ENCODE peak calls at places on chromosome 3, in six cellular contexts. U, J, H, C, T and L are unnamed samples.

GRCh38 chr3:78633626-78634025 is 1134.2 kb downstream of the ROBO1 start:
- DNase-seq in U (no peak), J (no peak), H (no peak), C (no peak), T (no peak), L (no peak)

GRCh38 chr3:114848087-114848486 is 299.0 kb downstream of the ZBTB20 start:
- DNase-seq in U (no peak), J (no peak), H (no peak), C (no peak), T (no peak), L (peak; percentile 60)

GRCh38 chr3:9408546-9408945 is 11.1 kb downstream of the SETD5 start:
- DNase-seq in U (no peak), J (no peak), H (no peak), C (no peak), T (no peak), L (no peak)

GRCh38 chr3:117893638-117894037 is 1141.0 kb downstream of the IGSF11 start:
- DNase-seq in U (no peak), J (no peak), H (no peak), C (no peak), T (no peak), L (no peak)

GRCh38 chr3:8885806-8886205 is 77.5 kb downstream of the RAD18 start:
- DNase-seq in U (no peak), J (no peak), H (no peak), C (no peak), T (no peak), L (no peak)

GRCh38 chr3:47000922-47001730 is 21.7 kb downstream of the NBEAL2 start:
- DNase-seq in U (no peak), J (no peak), H (no peak), C (no peak), T (no peak), L (no peak)

GRCh38 chr3:127615631-127616305 is 13.2 kb upstream of the PODXL2 start:
- DNase-seq in U (no peak), J (no peak), H (no peak), C (no peak), T (no peak), L (no peak)

GRCh38 chr3:17065315-17065714 is 180.6 kb downstream of the PLCL2 start:
- DNase-seq in U (no peak), J (no peak), H (no peak), C (no peak), T (no peak), L (no peak)

GRCh38 chr3:114775395-114775794 is 371.7 kb downstream of the ZBTB20 start:
- DNase-seq in U (no peak), J (no peak), H (no peak), C (no peak), T (no peak), L (no peak)

GRCh38 chr3:170808041-170808440 is 62.0 kb downstream of the RPL22L1 start:
- DNase-seq in U (no peak), J (no peak), H (no peak), C (no peak), T (no peak), L (no peak)

GRCh38 chr3:170553788-170554620 is 31.9 kb downstream of the SLC7A14 start:
- DNase-seq in U (no peak), J (no peak), H (no peak), C (no peak), T (no peak), L (no peak)

GRCh38 chr3:43024183-43024865 is 45.2 kb downstream of the GASK1A start:
- DNase-seq in U (no peak), J (no peak), H (no peak), C (no peak), T (peak; percentile 85), L (no peak)

GRCh38 chr3:187750513-187751123 is 5.3 kb upstream of the BCL6 start:
- DNase-seq in U (no peak), J (peak; percentile 51), H (peak; percentile 40), C (peak; percentile 62), T (no peak), L (no peak)

GRCh38 chr3:148750296-148750695 is 52.6 kb downstream of the AGTR1 start:
- DNase-seq in U (no peak), J (no peak), H (no peak), C (no peak), T (no peak), L (no peak)

GRCh38 chr3:195106418-195106906 is 164.5 kb downstream of the XXYLT1 start:
- DNase-seq in U (peak; percentile 90), J (peak; percentile 74), H (peak; percentile 70), C (peak; percentile 81), T (peak; percentile 63), L (peak; percentile 86)

GRCh38 chr3:65402597-65402996 is 636.1 kb downstream of the MAGI1 start:
- DNase-seq in U (no peak), J (no peak), H (no peak), C (peak; percentile 32), T (no peak), L (peak; percentile 91)

GRCh38 chr3:195394024-195394423 is 48.8 kb downstream of the ACAP2 start:
- DNase-seq in U (no peak), J (no peak), H (no peak), C (no peak), T (no peak), L (no peak)

GRCh38 chr3:40200754-40201316 is 108.7 kb upstream of the EIF1B start:
- DNase-seq in U (no peak), J (no peak), H (no peak), C (no peak), T (no peak), L (no peak)

GRCh38 chr3:151058742-151059141 is 26.7 kb upstream of the MED12L start:
- DNase-seq in U (no peak), J (no peak), H (no peak), C (no peak), T (no peak), L (no peak)

GRCh38 chr3:11140054-11140712 is 14.1 kb upstream of the HRH1 start:
- DNase-seq in U (no peak), J (peak; percentile 48), H (peak; percentile 27), C (no peak), T (peak; percentile 94), L (no peak)

GRCh38 chr3:45367451-45367850 is 20.9 kb upstream of the LARS2 start:
- DNase-seq in U (no peak), J (no peak), H (no peak), C (no peak), T (no peak), L (no peak)

GRCh38 chr3:57062119-57062631 is 1.7 kb downstream of the SPATA12 start:
- DNase-seq in U (peak; percentile 57), J (peak; percentile 21), H (no peak), C (peak; percentile 52), T (no peak), L (peak; percentile 79)

GRCh38 chr3:150216866-150217600 is 191.1 kb upstream of the TSC22D2 start:
- DNase-seq in U (no peak), J (no peak), H (no peak), C (no peak), T (no peak), L (no peak)

GRCh38 chr3:134911611-134912604 is 116.8 kb downstream of the EPHB1 start:
- DNase-seq in U (no peak), J (no peak), H (no peak), C (no peak), T (no peak), L (peak; percentile 66)

GRCh38 chr3:56836276-56837163 is 34.8 kb upstream of the ARHGEF3 start:
- DNase-seq in U (no peak), J (no peak), H (no peak), C (no peak), T (no peak), L (no peak)

DNA sequence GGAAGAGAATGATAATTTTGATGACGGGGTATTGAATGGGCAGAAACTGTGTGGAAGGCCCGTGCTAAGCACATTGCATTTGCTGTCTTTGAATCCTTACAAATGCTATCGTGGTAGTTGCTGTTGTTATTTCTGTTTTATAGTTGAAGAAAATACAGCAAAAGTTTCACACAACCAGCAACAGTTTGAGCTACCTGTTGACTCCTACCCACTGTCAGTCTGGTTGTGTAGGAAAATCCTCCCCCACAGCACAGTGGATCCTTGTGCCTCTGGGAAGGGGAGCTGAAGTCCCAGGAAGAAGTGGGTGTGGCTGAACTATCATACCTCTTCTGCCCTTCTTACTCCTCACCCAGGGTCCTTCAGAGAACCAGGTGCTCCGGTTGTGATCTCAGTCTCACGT is 29.4 kb downstream of the MRAS start:
- DNase-seq in U (no peak), J (no peak), H (no peak), C (no peak), T (no peak), L (no peak)
- H3K27ac ChIP-seq in U (no peak overlapping the region), J (no peak overlapping the region), H (no peak overlapping the region), C (no peak overlapping the region), T (no peak overlapping the region), L (no peak overlapping the region)

DNA sequence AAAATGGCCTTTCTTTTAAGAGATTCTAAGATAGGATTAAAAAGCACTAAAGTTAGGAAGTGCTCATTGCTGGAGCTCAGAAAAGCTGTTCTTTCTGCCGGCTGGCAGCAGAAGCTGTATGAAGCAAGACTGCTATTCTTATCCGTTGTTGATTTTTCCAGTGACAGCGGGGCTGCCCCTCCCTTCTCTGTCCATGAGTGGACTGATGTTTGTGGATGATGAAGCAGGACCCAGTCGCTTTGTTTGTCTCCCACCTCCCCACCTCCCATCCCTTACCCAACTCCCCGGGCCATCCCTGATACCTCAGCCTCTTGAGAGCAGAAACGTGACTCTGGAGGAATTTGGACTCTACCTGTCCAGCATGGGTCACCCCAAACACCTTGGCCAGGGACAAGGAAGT is 10.3 kb upstream of the MUSTN1 start:
- DNase-seq in U (no peak), J (peak; percentile 61), H (peak; percentile 68), C (no peak), T (peak; percentile 54), L (peak; percentile 90)
- TF ChIP-seq POLR2AphosphoS5 in U (no peak), J (peak; percentile 33), H (peak; percentile 53), C (no peak), T (no peak), L (peak; percentile 46)

GRCh38 chr3:112463250-112463649 is 36.0 kb downstream of the BTLA start:
- DNase-seq in U (no peak), J (no peak), H (no peak), C (no peak), T (no peak), L (no peak)
- H3K27ac ChIP-seq in U (no peak overlapping the region), J (no peak overlapping the region), H (no peak overlapping the region), C (no peak overlapping the region), T (peak overlapping the region; percentile 54), L (no peak overlapping the region)

GRCh38 chr3:18649666-18650363 is 224.7 kb upstream of the SATB1 start:
- DNase-seq in U (no peak), J (no peak), H (no peak), C (no peak), T (no peak), L (no peak)

GRCh38 chr3:18648868-18649450 is 223.8 kb upstream of the SATB1 start:
- DNase-seq in U (no peak), J (no peak), H (no peak), C (no peak), T (no peak), L (no peak)

GRCh38 chr3:18656410-18656809 is 231.3 kb upstream of the SATB1 start:
- DNase-seq in U (no peak), J (no peak), H (no peak), C (no peak), T (no peak), L (no peak)

GRCh38 chr3:18655827-18656226 is 230.7 kb upstream of the SATB1 start:
- DNase-seq in U (no peak), J (no peak), H (no peak), C (no peak), T (no peak), L (no peak)

DNA sequence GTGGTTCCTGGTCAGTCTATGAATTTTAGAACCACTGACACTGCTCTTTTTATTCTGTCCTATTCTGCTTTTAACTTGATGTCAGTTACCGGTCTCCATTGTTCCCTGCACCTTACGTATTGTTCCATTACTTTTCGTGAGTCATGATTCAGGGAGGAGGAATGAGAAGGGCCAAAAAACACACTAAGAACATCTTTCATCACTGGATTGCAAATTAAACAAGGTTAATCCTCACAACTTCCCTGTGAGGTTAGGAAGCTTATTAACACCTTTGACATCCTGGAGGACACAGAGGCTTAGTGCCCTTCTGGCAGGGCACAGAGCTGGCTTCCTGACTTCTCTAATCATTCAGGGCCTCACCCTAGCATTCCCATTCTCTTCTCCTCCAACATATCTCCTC is 227.6 kb upstream of the SATB1 start:
- DNase-seq in U (no peak), J (no peak), H (no peak), C (no peak), T (no peak), L (no peak)
- TF ChIP-seq POLR2AphosphoS5 in U (no peak), J (no peak), H (no peak), C (no peak), T (no peak), L (no peak)